ENCODE peak calls at places on chromosomes 7 and 10, in seven cellular contexts. T is upper lobe of left lung, O is H9, X is astrocyte, F is adrenal gland, N is uterus, M is heart right ventricle. Q is an unnamed sample. For H3K4me1 and H3K9me3, the result is how much of the 10 kb centered on the place peaks cover.

GRCh38 chr7:3294432-3295100 is 6.5 kb upstream of the SDK1 start:
- DNase-seq in N (no peak), X (no peak), F (no peak), M (no peak), O (peak), T (no peak), Q (no peak)

GRCh38 chr10:92087750-92088395 is 164.3 kb downstream of the BTAF1 start:
- DNase-seq in X (peak), F (peak), O (peak), M (no peak), N (peak), T (no peak), Q (peak)

GRCh38 chr10:4069491-4069890 is 284.5 kb upstream of the KLF6 start:
- DNase-seq in T (no peak), X (peak), F (no peak), N (no peak), O (no peak), M (no peak), Q (no peak)

GRCh38 chr10:48309711-48310226 is 3.3 kb downstream of the MAPK8 start:
- DNase-seq in T (no peak), F (no peak), M (no peak), N (no peak), X (peak), O (no peak), Q (peak)

GRCh38 chr10:11403116-11403515 is 208.3 kb downstream of the USP6NL start:
- DNase-seq in T (no peak), O (no peak), M (no peak), N (no peak), X (no peak), F (no peak), Q (no peak)

GRCh38 chr7:47681241-47681810 is 99.4 kb upstream of the TNS3 start:
- DNase-seq in X (peak), M (no peak), T (no peak), F (no peak), O (no peak), N (no peak), Q (no peak)

GRCh38 chr7:65722361-65722792 is 150.5 kb upstream of the VKORC1L1 start:
- DNase-seq in N (peak), T (no peak), M (peak), F (peak), O (peak), X (no peak), Q (peak)

GRCh38 chr10:103839513-103839864 is 15.9 kb downstream of the SH3PXD2A start:
- DNase-seq in M (no peak), F (no peak), T (no peak), X (no peak), N (no peak), O (no peak), Q (no peak)

DNA sequence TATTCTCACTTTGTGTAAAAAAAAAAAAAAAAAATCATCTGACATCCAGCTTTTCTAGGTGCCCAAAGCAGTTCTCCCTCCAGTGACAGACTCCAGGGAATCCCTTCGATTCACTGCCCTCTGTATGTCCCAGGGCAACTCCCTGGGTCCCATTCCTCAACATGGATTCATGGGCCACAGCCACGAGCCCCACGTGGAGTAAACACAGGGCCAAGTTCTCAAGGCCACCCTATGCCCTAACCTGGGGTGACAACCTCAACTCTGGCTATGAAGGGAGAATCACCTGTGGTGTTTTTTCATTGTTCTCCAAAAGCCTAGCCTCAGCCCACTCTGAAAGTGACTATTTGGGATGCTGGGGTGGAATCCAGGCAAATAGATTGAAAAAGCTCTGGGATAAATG is 3.4 kb downstream of the BNIP3 start:
- DNase-seq in T (no peak), X (no peak), O (no peak), F (no peak), M (no peak), N (no peak), Q (no peak)
- H3K4me1 ChIP-seq in T (under half), X (under half), O (under half), F (under half), M (under half), N (under half), Q (half or more)

GRCh38 chr10:106106114-106106513 is 1058.4 kb downstream of the SORCS1 start:
- DNase-seq in X (no peak), T (no peak), M (no peak), F (no peak), N (no peak), O (no peak), Q (no peak)
- H3K9me3 ChIP-seq in X (under half), T (under half), M (under half), F (under half), N (under half), O (under half), Q (under half)

GRCh38 chr7:105530126-105530525 is 1.9 kb upstream of the RINT1 start:
- DNase-seq in X (no peak), N (no peak), M (no peak), T (no peak), O (no peak), F (no peak), Q (no peak)

GRCh38 chr7:105532709-105533460 is 884 bp downstream of the RINT1 start:
- DNase-seq in M (no peak), F (no peak), O (no peak), X (no peak), N (no peak), T (no peak), Q (peak)

GRCh38 chr7:105530546-105530945 is 1.5 kb upstream of the RINT1 start:
- DNase-seq in F (no peak), T (peak), O (no peak), M (no peak), X (no peak), N (no peak), Q (no peak)

DNA sequence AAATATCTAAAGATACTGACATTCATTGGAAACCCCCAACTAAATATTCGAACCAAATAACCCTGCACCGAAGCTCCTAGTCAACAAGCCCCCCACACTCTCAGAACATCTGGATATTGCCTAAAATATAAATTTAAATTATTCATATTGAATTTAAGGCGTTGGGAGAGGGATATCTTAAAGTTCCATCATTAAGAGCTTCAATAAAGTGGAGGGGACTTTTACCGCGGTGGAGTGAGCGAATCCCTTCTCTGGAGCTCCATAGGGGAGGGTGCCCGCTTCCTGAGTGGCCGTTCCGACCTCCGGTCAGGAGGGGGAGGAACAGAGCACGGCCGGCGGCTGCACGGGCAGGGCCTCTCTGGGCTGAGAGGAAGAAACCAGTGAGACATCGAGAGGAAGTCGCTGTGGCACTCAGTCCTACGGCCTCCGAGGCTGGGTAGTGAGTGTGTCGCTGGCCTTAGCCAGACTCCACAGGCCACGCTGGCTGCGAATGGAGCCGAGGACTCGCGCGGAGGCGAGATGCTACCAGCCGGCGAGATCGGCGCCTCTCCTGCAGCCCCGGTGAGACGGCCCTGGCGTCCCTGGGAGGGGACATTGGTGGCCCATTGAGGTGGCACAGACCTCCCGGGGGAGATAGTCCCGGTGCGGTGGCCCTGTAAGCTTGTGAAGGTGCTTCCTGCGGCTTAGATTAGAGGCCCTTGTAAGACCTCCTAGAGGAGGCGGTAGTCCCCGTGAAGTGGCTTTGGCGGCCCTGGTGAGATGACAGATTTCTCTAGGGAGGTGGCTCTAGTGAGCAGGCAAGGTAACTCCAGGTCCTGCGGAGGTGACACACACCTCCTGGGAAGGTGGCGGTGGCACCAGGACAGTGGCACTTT is at the start of gene RINT1:
- DNase-seq in X (peak), N (peak), O (peak), T (peak), F (peak), M (peak), Q (peak)
- TF ChIP-seq CTCF in X (peak), N (peak), O (peak), T (peak), F (peak), M (peak), Q (peak)

GRCh38 chr7:7554021-7554432 is 12.7 kb upstream of the MIOS start:
- DNase-seq in M (no peak), T (no peak), N (no peak), X (peak), F (no peak), O (no peak), Q (no peak)
- H3K4me1 ChIP-seq in M (under half), T (under half), N (under half), X (under half), F (under half), O (under half), Q (under half)

DNA sequence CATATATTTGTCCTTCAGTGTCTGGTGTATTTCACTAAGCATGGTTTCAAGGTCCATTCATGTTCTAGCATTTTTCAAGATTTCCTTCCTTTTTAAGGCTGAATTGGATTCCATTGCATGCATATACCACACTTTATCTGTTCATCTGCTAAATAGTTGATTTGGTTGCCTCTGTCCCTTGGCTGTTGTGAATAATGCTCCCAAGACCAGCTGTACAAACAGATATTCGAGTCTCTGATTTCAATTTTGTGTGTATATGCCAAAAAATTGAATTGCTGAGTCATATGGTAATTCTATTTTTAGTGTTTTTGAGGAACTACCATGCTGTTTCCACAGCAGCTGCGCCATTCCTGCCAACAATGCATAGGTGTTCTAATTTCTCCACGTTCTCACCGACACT is 216.4 kb downstream of the NRG3 start:
- DNase-seq in N (no peak), M (no peak), O (no peak), T (no peak), F (no peak), X (no peak), Q (no peak)
- H3K9me3 ChIP-seq in N (under half), M (under half), O (under half), T (under half), F (under half), X (under half), Q (under half)